ENCODE peak calls at places on chromosome 1, in four cellular contexts. T, E, L and J are unnamed samples.

GRCh38 chr1:202643397-202644218 is 66.6 kb downstream of the SYT2 start:
- DNase-seq in L (peak), E (peak), T (peak), J (peak)

GRCh38 chr1:182235604-182235951 is 156.0 kb downstream of the GLUL start:
- DNase-seq in T (no peak), L (no peak), E (no peak), J (no peak)

GRCh38 chr1:65265296-65266271 is 43.8 kb upstream of the DNAJC6 start:
- DNase-seq in T (peak), E (peak), L (no peak), J (peak)

GRCh38 chr1:53286950-53287349 is 40.9 kb downstream of the LRP8 start:
- DNase-seq in T (no peak), L (no peak), E (peak), J (no peak)

GRCh38 chr1:29584816-29585600 is 348.7 kb downstream of the PTPRU start:
- DNase-seq in L (no peak), E (no peak), T (no peak), J (no peak)

GRCh38 chr1:2472561-2473166 is 3.4 kb upstream of the PLCH2 start:
- DNase-seq in T (no peak), L (no peak), E (no peak), J (no peak)

GRCh38 chr1:66265796-66266195 is 268.2 kb upstream of the SGIP1 start:
- DNase-seq in E (no peak), L (no peak), T (no peak), J (no peak)

GRCh38 chr1:97337250-97338030 is 583.4 kb downstream of the DPYD start:
- DNase-seq in T (no peak), L (no peak), E (no peak), J (no peak)

GRCh38 chr1:97668945-97669344 is 251.9 kb downstream of the DPYD start:
- DNase-seq in T (no peak), E (peak), L (no peak), J (no peak)

GRCh38 chr1:2388004-2388913 is 3.1 kb downstream of the MORN1 start:
- DNase-seq in T (no peak), E (no peak), L (no peak), J (no peak)

GRCh38 chr1:55893155-55893554 is 678.0 kb upstream of the USP24 start:
- DNase-seq in L (no peak), E (no peak), T (no peak), J (no peak)
- TF ChIP-seq TEAD4 in L (no peak), E (no peak), T (no peak), J (no peak)

DNA sequence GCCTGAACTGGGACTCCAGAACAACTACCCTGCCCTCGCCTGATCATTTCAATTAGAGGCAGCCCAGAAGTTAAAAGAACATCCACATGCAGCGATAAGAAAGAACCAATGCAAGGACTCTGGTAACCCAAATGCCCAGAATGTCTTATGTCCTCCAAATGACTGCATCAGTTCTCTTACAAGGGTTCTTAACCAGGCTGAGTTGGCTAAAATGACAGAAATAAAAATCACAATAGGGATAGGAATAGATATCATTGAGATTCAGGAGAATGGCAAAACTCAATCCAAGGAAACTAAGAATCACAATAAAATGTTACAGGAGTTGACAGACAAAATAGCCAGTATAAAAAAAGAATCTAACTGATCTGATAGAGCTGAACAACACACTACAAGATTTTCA is 80.1 kb upstream of the PTGFR start:
- DNase-seq in T (no peak), E (no peak), L (no peak), J (no peak)
- TF ChIP-seq TEAD4 in T (no peak), E (no peak), L (no peak), J (no peak)

DNA sequence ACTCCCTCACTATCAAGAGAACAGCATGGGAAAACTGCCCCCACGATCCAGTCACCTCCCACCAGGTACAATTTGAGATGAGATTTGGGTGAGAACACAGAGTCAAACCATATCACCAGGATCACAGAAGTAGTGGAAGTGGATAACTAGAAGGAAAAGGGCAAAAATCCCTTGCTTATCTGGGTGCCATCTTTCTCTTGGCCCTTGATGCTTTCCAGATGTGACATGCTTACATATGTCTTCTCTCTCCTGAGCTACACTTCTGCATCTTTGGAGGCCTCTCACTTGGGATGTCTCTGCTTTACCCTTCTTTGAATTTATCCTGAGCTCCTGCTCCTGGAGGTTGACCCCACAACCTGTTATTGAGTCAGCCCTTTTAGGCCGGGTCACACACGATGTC is 57.6 kb upstream of the APOBEC4 start:
- DNase-seq in L (no peak), T (no peak), E (no peak), J (no peak)
- TF ChIP-seq TEAD4 in L (no peak), T (no peak), E (no peak), J (no peak)

DNA sequence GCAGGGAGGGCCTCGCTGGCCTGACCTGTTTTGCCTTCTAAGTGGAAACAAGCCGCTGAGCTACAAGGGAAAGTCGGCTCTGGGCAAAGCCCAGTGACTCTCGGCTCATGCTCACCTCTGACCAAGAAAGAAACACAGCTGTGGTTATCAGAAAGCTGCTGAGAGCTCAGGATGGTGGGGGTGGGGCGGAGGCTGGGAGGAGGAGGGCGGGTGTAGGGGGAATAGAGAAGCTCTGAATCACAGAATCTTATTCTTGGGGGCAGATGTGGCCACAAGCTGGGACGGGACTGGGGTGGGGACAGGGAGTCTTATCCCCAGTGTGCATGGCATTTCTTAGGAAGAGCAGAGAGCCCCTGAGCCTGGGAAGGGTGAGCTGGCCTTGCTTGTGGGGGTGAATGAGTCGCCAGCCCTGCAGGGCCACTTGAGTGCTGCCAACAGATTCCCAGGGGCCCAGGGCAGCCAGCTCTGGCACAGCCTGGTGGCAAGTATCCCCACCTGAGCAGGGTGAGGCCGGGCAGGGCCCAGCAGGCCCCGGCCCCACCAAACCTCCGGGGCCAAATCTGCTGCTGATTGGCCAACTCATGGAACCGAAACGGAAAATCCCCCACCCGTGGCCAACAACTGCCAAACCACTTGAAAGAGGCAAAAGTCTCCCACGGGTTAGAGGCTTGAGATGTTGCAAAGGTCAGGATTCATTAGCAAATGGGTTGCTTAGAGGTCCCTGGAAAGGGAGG is 120.6 kb downstream of the SPSB1 start:
- DNase-seq in L (no peak), T (peak), E (peak), J (no peak)
- TF ChIP-seq TEAD4 in L (no peak), T (no peak), E (no peak), J (no peak)

DNA sequence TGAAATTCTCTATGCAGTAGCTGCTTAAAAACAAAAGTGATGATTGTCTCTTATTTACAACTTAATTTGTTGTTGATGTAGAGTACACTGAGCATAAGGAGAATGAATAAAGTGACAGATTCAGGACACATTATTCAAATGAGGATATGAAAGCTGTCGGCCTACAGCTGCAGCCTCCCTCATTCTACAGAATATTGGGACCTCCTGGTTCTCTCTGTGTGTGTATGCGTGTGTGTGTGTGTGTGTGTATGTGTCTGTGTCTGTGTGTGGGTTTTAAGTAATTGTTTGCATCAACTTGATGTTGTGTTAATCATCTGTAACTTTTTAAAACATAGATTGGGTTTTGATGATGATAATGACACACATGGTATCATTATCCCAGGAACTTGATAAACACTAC is 17.9 kb downstream of the PROX1 start:
- DNase-seq in E (no peak), T (no peak), L (no peak), J (no peak)
- TF ChIP-seq TEAD4 in E (no peak), T (no peak), L (no peak), J (no peak)

GRCh38 chr1:245411245-245411644 is 256.5 kb downstream of the KIF26B start:
- DNase-seq in L (no peak), T (no peak), E (no peak), J (no peak)
- TF ChIP-seq TEAD4 in L (no peak), T (no peak), E (no peak), J (no peak)

GRCh38 chr1:214019499-214019898 is 31.7 kb downstream of the PROX1 start:
- DNase-seq in L (no peak), E (peak), T (no peak), J (no peak)
- TF ChIP-seq TEAD4 in L (no peak), E (no peak), T (no peak), J (no peak)

GRCh38 chr1:230387876-230388275 is 38.3 kb downstream of the PGBD5 start:
- DNase-seq in E (no peak), T (no peak), L (no peak), J (no peak)
- TF ChIP-seq TEAD4 in E (no peak), T (no peak), L (no peak), J (no peak)